ENCODE peak calls at places on chromosomes 2 and 18, in nine cellular contexts. L is right lobe of liver; W is fibroblast of lung; P is endothelial cell; I is kidney; K is cardiac muscle cell; O is PC-9; Q is GM13977; C is CD8-positive, alpha-beta T cell. M is an unnamed sample.

GRCh38 chr18:23143871-23144270 is 8.6 kb downstream of the CABLES1 start:
- DNase-seq in K (peak; percentile 47), C (no peak), L (no peak), Q (no peak), W (peak; percentile 32), P (peak; percentile 15), O (no peak), I (peak; percentile 83), M (no peak)

GRCh38 chr2:123103902-123104301 is 921.2 kb upstream of the CNTNAP5 start:
- DNase-seq in K (no peak), W (no peak), L (no peak), I (no peak), O (no peak), Q (no peak), C (no peak), P (no peak), M (no peak)

GRCh38 chr18:34467059-34467458 is 242.3 kb upstream of the NOL4 start:
- DNase-seq in K (no peak), O (no peak), I (no peak), L (no peak), P (no peak), Q (no peak), C (no peak), W (peak; percentile 19), M (no peak)

GRCh38 chr2:28915939-28916338 is 21.5 kb downstream of the WDR43 start:
- DNase-seq in W (no peak), K (no peak), P (no peak), O (no peak), I (no peak), Q (no peak), C (no peak), L (no peak), M (no peak)

GRCh38 chr2:20215183-20216040 is 9.5 kb downstream of the SDC1 start:
- DNase-seq in I (peak; percentile 53), K (no peak), Q (no peak), P (no peak), C (no peak), L (peak; percentile 95), W (no peak), O (no peak), M (no peak)

GRCh38 chr2:15965564-15966019 is 25.2 kb downstream of the MYCN start:
- DNase-seq in I (no peak), P (no peak), O (no peak), C (peak; percentile 36), W (no peak), Q (no peak), K (no peak), L (no peak), M (peak; percentile 45)

GRCh38 chr2:226885769-226886435 is 50.0 kb downstream of the RHBDD1 start:
- DNase-seq in Q (no peak), C (no peak), L (no peak), O (no peak), I (no peak), K (no peak), W (peak; percentile 24), P (no peak), M (no peak)

GRCh38 chr18:68177807-68178702 is 536.9 kb downstream of the TMX3 start:
- DNase-seq in C (no peak), P (no peak), K (no peak), O (peak; percentile 45), L (no peak), I (no peak), W (peak; percentile 99), Q (no peak), M (no peak)

GRCh38 chr18:68298340-68298739 is 416.6 kb downstream of the TMX3 start:
- DNase-seq in I (no peak), W (no peak), Q (no peak), L (no peak), P (no peak), K (no peak), O (no peak), C (no peak), M (no peak)

GRCh38 chr18:59744271-59744721 is 47.1 kb upstream of the CCBE1 start:
- DNase-seq in K (no peak), Q (no peak), P (no peak), C (no peak), I (no peak), O (no peak), W (peak; percentile 97), L (no peak), M (no peak)

GRCh38 chr2:142586693-142587432 is 290.6 kb upstream of the KYNU start:
- DNase-seq in P (no peak), O (no peak), I (peak; percentile 22), L (peak; percentile 67), K (no peak), C (no peak), W (no peak), Q (no peak), M (no peak)

GRCh38 chr2:224379986-224380385 is 21.9 kb downstream of the FAM124B start:
- DNase-seq in Q (no peak), W (no peak), K (no peak), O (no peak), I (no peak), L (no peak), C (no peak), P (no peak), M (no peak)

GRCh38 chr2:224382973-224383555 is 18.8 kb downstream of the FAM124B start:
- DNase-seq in L (peak; percentile 56), P (no peak), I (no peak), C (no peak), O (no peak), Q (no peak), W (no peak), K (no peak), M (no peak)

GRCh38 chr2:224378087-224379085 is 23.5 kb downstream of the FAM124B start:
- DNase-seq in L (no peak), K (no peak), Q (no peak), I (no peak), O (no peak), C (no peak), P (no peak), W (no peak), M (no peak)

GRCh38 chr2:224379210-224379609 is 22.7 kb downstream of the FAM124B start:
- DNase-seq in W (no peak), P (no peak), C (no peak), L (no peak), O (no peak), I (no peak), K (no peak), Q (no peak), M (no peak)

DNA sequence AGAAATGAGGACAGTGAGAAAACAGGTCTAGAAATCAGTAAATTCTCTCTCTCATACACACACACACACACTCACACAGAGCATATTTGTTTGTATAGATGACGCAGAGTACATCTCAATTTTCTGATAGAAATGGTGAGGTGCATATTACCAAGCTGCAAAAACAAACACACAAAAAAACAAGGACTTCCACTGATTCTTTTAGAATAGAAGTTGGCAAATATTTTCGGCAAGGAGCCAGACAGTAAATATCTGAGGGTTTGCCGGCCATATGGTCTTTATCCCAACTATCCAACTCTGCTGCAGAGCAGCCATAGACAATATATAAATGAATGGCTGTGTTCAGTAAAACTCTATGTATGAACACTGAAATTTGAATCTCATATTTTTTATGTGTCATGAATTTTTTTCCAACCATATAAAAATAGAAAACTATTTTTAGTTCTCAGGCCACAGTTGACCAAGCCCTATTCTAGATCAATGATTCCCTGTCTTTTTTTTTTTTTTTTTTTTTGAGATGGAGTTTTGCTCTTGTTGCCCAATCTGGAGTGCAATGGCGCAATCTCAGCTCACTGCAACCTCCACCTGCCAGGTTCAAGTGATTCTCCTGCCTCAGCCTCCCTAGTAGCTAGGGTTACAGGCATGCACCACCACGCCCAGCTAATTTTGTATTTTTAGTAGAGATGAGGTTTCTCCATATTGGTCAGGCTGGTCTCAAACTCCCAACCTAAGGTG is 19.8 kb downstream of the FAM124B start:
- DNase-seq in I (no peak), Q (no peak), O (no peak), K (no peak), W (peak; percentile 55), L (no peak), C (no peak), P (no peak), M (no peak)
- TF ChIP-seq CTCF in I (no peak), Q (no peak), O (no peak), K (no peak), W (no peak), L (no peak), C (no peak), P (no peak), M (no peak)

DNA sequence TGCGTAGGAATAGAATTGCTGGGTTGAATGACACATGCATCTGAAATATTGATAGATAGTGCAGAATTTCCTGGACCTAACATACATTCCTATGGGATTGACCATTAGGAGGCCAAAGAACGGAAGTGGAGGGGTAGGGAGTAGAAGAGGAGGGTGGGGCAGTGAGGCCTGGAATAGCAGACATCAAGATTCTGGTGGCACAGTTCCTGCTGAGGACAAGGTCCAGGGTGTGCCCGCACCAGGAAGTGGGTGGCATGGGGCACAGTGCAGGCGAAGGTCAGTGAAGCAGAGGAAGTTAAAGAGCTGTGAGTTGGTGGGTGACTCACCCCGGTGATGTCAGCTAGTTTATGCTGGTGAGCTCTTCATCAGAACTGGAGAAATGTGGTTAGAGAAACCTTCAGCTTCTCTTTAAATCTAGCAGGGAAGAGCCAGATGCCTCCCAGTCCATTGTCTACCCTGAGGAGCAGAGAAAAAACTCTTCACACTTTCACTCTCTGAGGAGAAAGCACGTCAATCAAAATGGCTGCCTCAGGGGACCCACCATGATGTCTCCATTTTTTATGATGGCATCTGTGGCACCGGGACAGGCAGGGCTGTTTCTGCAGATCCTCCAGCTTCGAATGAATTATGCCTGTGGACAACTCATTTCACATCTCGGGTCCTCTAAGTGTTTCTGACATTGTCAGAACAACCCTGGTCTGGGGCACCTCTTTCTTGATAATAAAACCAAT is 55.9 kb upstream of the CTLA4 start:
- DNase-seq in P (no peak), O (peak; percentile 82), K (no peak), L (peak; percentile 61), I (peak; percentile 94), W (peak; percentile 80), Q (no peak), C (peak; percentile 71), M (no peak)
- TF ChIP-seq CTCF in P (no peak), O (no peak), K (no peak), L (peak; percentile 23), I (no peak), W (no peak), Q (no peak), C (no peak), M (no peak)

DNA sequence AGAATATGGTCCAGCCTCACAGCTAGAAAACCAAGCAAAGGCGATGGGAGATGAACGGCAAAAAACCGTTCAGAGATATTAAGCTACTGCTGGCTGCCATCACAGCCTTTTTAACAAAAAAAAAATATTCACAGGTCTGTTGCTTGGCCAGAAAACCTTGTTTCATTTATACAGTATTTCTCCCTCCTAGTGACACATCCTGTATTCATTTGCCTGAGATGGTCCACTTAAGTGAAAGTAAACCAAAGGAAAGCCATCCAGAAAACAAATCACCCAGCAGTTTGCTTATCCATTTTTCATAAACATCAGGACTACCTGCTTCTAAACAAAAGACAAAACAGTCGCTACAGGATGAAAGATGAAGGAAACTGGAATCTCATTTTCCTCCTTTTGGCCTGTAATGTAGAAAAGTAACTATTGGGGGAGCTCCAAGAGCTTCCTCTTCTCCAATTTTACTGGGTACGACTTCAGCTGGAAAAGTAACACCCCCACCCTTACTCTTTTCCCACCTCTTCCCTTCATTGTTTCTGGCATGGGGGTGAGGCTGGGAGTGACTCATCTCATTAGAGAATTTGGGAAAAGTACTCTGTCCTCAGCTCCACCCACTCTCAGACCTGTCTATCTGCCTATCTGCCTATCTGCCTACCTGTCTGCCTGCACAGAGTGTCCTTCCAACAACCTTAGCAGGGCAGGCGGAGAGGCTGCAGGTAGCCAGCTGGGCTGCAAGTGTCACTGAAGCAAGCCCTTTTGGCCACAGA is 93.8 kb downstream of the EPHA4 start:
- DNase-seq in W (no peak), C (no peak), L (no peak), K (no peak), Q (no peak), P (peak; percentile 6), O (peak; percentile 48), I (no peak), M (no peak)
- TF ChIP-seq CTCF in W (no peak), C (no peak), L (no peak), K (no peak), Q (no peak), P (no peak), O (peak; percentile 40), I (no peak), M (no peak)

GRCh38 chr18:58496937-58497336 is 132.0 kb downstream of the ALPK2 start:
- DNase-seq in C (no peak), W (no peak), L (no peak), P (peak; percentile 46), O (no peak), K (no peak), Q (no peak), I (no peak), M (no peak)
- TF ChIP-seq CTCF in C (no peak), W (peak; percentile 27), L (peak; percentile 6), P (peak; percentile 33), O (peak; percentile 54), K (peak; percentile 11), Q (peak; percentile 22), I (no peak), M (peak; percentile 47)

M was measured in neural crest cell.